ENCODE peak calls at places on chromosome 7, in seven cellular contexts. I, X, K, L, R, P and U are unnamed samples.

GRCh38 chr7:124570558-124570957 is 195.0 kb downstream of the GPR37 start:
- DNase-seq in X (no peak), P (no peak), K (no peak), R (no peak), L (no peak), I (no peak), U (no peak)

GRCh38 chr7:84218681-84219080 is 24.1 kb upstream of the SEMA3A start:
- DNase-seq in P (no peak), K (no peak), I (no peak), X (peak; percentile 13), R (no peak), L (no peak), U (no peak)

GRCh38 chr7:44286618-44287487 is 38.5 kb downstream of the CAMK2B start:
- DNase-seq in X (no peak), L (no peak), P (no peak), I (peak; percentile 27), R (no peak), K (no peak), U (no peak)

GRCh38 chr7:128890306-128891109 is 20.0 kb downstream of the KCP start:
- DNase-seq in I (peak; percentile 75), K (no peak), R (no peak), P (no peak), L (no peak), X (no peak), U (no peak)

GRCh38 chr7:22125436-22125835 is 179.7 kb upstream of the CDCA7L start:
- DNase-seq in P (no peak), R (no peak), K (no peak), I (no peak), L (no peak), X (no peak), U (no peak)

GRCh38 chr7:15396210-15397158 is 165.3 kb downstream of the AGMO start:
- DNase-seq in X (no peak), L (no peak), R (no peak), K (no peak), P (no peak), I (no peak), U (no peak)

GRCh38 chr7:93558705-93559614 is 15.6 kb downstream of the CALCR start:
- DNase-seq in R (no peak), X (peak; percentile 22), L (no peak), K (no peak), I (no peak), P (no peak), U (peak; percentile 37)

GRCh38 chr7:16067695-16068094 is 353.6 kb downstream of the CRPPA start:
- DNase-seq in L (no peak), I (no peak), P (no peak), X (no peak), K (no peak), R (no peak), U (no peak)

GRCh38 chr7:46390042-46390441 is 469.0 kb upstream of the IGFBP3 start:
- DNase-seq in R (no peak), X (no peak), L (no peak), I (no peak), K (no peak), P (no peak), U (no peak)

GRCh38 chr7:30225863-30226361 is 58.5 kb upstream of the ZNRF2 start:
- DNase-seq in K (peak; percentile 31), X (peak; percentile 82), R (no peak), P (no peak), I (no peak), L (peak; percentile 73), U (peak; percentile 76)

GRCh38 chr7:140197938-140198337 is 21.2 kb upstream of the KDM7A start:
- DNase-seq in K (no peak), I (no peak), L (no peak), X (no peak), P (no peak), R (no peak), U (no peak)

GRCh38 chr7:36264123-36264916 is 111.3 kb downstream of the EEPD1 start:
- DNase-seq in X (no peak), I (no peak), L (peak; percentile 24), K (no peak), P (no peak), R (no peak), U (no peak)

GRCh38 chr7:68235937-68236336 is 1239.3 kb downstream of the TYW1 start:
- DNase-seq in I (no peak), X (peak; percentile 42), P (no peak), L (no peak), K (no peak), R (no peak), U (no peak)

GRCh38 chr7:94696981-94697670 is 41.2 kb upstream of the SGCE start:
- DNase-seq in P (peak; percentile 68), K (peak; percentile 61), X (peak; percentile 92), L (no peak), I (no peak), R (peak; percentile 14), U (peak; percentile 94)

GRCh38 chr7:40299097-40299496 is 164.3 kb downstream of the SUGCT start:
- DNase-seq in L (no peak), K (no peak), I (no peak), P (peak; percentile 88), R (no peak), X (peak; percentile 98), U (peak; percentile 51)

GRCh38 chr7:32175099-32175498 is 104.9 kb upstream of the PDE1C start:
- DNase-seq in L (no peak), P (no peak), R (no peak), X (no peak), K (no peak), I (no peak), U (no peak)

GRCh38 chr7:32941996-32942782 is 15.1 kb upstream of the FKBP9 start:
- DNase-seq in X (peak; percentile 34), P (peak; percentile 9), K (no peak), I (peak; percentile 61), L (peak; percentile 71), R (peak; percentile 40), U (no peak)

GRCh38 chr7:44131173-44132009 is 8.0 kb upstream of the POLD2 start:
- DNase-seq in K (no peak), L (no peak), X (no peak), P (no peak), I (peak; percentile 85), R (no peak), U (no peak)

GRCh38 chr7:30928254-30928872 is 16.7 kb downstream of the AQP1 start:
- DNase-seq in R (no peak), L (no peak), K (no peak), P (no peak), X (no peak), I (no peak), U (no peak)

GRCh38 chr7:92461027-92462003 is 14.0 kb downstream of the GATAD1 start:
- DNase-seq in I (no peak), R (no peak), P (no peak), K (peak; percentile 41), L (peak; percentile 10), X (peak; percentile 2), U (no peak)

GRCh38 chr7:91630581-91631370 is 249.7 kb downstream of the MTERF1 start:
- DNase-seq in P (no peak), I (no peak), X (no peak), L (no peak), K (no peak), R (no peak), U (no peak)

DNA sequence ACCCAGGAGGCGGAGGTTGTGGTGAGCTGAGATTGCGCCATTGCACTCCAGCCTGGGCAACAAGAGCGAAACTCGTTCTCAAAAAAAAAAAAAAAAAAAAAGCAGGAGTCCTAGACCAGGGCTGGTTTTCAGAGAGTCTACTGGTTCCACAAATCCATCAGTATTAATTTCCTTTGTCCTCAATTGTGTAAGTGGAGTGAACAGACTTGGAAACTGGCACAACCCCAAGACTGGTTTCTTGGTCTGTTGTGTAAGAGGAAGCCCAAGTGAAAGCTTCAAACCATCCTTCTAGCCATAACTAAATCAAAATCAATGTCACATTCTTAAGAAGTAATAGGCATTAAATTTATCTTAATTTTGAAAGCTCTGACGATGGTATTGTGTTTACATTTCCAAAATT is 213.6 kb downstream of the DGKI start:
- DNase-seq in L (no peak), P (no peak), X (no peak), R (no peak), I (no peak), K (no peak), U (no peak)
- H3K4me3 ChIP-seq in L (no peak overlapping the region), P (no peak overlapping the region), X (no peak overlapping the region), R (no peak overlapping the region), I (no peak overlapping the region), K (no peak overlapping the region), U (no peak overlapping the region)

GRCh38 chr7:98338441-98338840 is 57.0 kb downstream of the BRI3 start:
- DNase-seq in R (no peak), L (no peak), P (no peak), X (no peak), K (no peak), I (no peak), U (no peak)

GRCh38 chr7:98335411-98335977 is 54.0 kb downstream of the BRI3 start:
- DNase-seq in L (no peak), I (no peak), P (no peak), R (no peak), X (no peak), K (no peak), U (no peak)

GRCh38 chr7:98329974-98330373 is 48.5 kb downstream of the BRI3 start:
- DNase-seq in K (no peak), L (no peak), X (peak; percentile 86), P (no peak), I (no peak), R (no peak), U (no peak)

GRCh38 chr7:98330926-98331529 is 49.5 kb downstream of the BRI3 start:
- DNase-seq in R (no peak), P (no peak), L (no peak), I (no peak), K (no peak), X (no peak), U (no peak)

GRCh38 chr7:98334077-98334476 is 52.6 kb downstream of the BRI3 start:
- DNase-seq in I (no peak), P (no peak), K (no peak), R (no peak), L (no peak), X (no peak), U (no peak)
- TF ChIP-seq CTCF in I (no peak), P (no peak), K (no peak), R (no peak), L (no peak), X (no peak), U (no peak)

GRCh38 chr7:75880242-75880641 is 1.4 kb downstream of the RHBDD2 start:
- DNase-seq in X (no peak), R (no peak), K (no peak), P (no peak), I (no peak), L (no peak), U (no peak)
- H3K4me3 ChIP-seq in X (peak overlapping the region; percentile 86), R (peak overlapping the region; percentile 91), K (peak overlapping the region; percentile 94), P (peak overlapping the region; percentile 82), I (no peak overlapping the region), L (peak overlapping the region; percentile 78), U (peak overlapping the region; percentile 95)

DNA sequence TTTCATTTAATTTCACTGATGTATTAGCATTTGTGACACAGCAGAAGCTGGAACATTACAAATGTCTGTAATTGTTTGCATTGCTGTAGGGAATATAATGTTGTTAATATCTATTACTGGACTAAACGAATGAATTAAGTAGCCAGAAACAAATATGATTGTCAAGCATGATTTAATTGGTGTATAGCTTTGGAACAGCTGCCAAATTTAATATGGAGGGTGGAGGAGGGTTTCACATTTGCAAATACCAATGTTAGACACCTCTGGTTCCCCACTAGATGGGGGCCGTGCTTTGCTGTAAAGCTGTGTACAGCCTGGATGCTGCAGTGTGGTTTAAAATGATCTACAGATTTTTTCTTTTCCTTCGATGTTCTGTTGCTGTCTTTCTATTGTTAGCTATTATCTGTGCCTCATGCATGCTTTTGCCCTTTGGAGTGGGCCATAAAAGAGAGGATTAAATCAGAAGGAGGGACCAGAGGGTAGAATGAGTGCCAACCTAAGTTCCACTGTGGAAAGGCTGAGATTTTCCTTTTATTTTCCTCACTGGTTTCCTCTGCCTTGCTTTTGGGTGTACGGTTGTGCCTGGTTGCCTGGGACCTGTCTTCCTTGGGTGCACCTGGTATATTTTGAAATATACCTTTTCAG is 23.1 kb downstream of the DNAJB9 start:
- DNase-seq in P (no peak), I (peak; percentile 61), K (no peak), X (no peak), L (no peak), R (no peak), U (no peak)
- TF ChIP-seq CTCF in P (peak; percentile 24), I (peak; percentile 45), K (no peak), X (peak; percentile 25), L (peak; percentile 24), R (no peak), U (peak; percentile 53)